ENCODE peak calls at places on chromosomes 6 and 20, in five cellular contexts. U is CD4-positive, alpha-beta T cell; G is pancreas; M is CD8-positive, alpha-beta T cell; P is PC-9. I is an unnamed sample.

GRCh38 chr20:56506103-56506502 is 18.4 kb upstream of the FAM209A start:
- DNase-seq in M (no peak), U (no peak), G (no peak), P (no peak), I (no peak)

GRCh38 chr6:45836984-45837383 is 178.7 kb downstream of the CLIC5 start:
- DNase-seq in U (no peak), G (no peak), P (no peak), M (no peak), I (no peak)

GRCh38 chr6:32439708-32440214 is at the start of gene HLA-DRA:
- DNase-seq in G (no peak), U (no peak), P (no peak), M (no peak), I (peak; percentile 74)

GRCh38 chr20:25042531-25043498 is 15.1 kb downstream of the ACSS1 start:
- DNase-seq in U (peak; percentile 64), M (peak; percentile 65), G (no peak), P (peak; percentile 23), I (no peak)

GRCh38 chr6:121210943-121211342 is 123.3 kb downstream of the TBC1D32 start:
- DNase-seq in M (no peak), G (no peak), P (no peak), U (no peak), I (no peak)

GRCh38 chr6:29651413-29652197 is 5.3 kb upstream of the MOG start:
- DNase-seq in M (no peak), U (no peak), G (no peak), P (no peak), I (peak; percentile 64)

GRCh38 chr6:37481793-37482192 is 17.9 kb downstream of the CCDC167 start:
- DNase-seq in P (no peak), M (no peak), G (no peak), U (no peak), I (no peak)

GRCh38 chr6:44704240-44705150 is 317.0 kb downstream of the CDC5L start:
- DNase-seq in U (no peak), P (no peak), G (no peak), M (no peak), I (no peak)

GRCh38 chr6:69647726-69648125 is 149.1 kb downstream of the LMBRD1 start:
- DNase-seq in U (no peak), G (no peak), P (no peak), M (no peak), I (no peak)

GRCh38 chr6:2733324-2733723 is 17.4 kb downstream of the MYLK4 start:
- DNase-seq in U (peak; percentile 33), G (no peak), P (no peak), M (peak; percentile 53), I (no peak)

GRCh38 chr6:13427838-13428527 is 59.4 kb downstream of the GFOD1 start:
- DNase-seq in M (peak; percentile 80), U (peak; percentile 48), G (no peak), P (no peak), I (no peak)

GRCh38 chr20:39641423-39641822 is 679.3 kb downstream of the DHX35 start:
- DNase-seq in P (no peak), G (no peak), M (no peak), U (no peak), I (no peak)

GRCh38 chr20:31706607-31707257 is 15.9 kb downstream of the BCL2L1 start:
- DNase-seq in G (no peak), U (no peak), M (no peak), P (peak; percentile 46), I (no peak)

GRCh38 chr6:105443941-105444340 is 41.1 kb upstream of the PREP start:
- DNase-seq in P (no peak), U (no peak), G (no peak), M (no peak), I (no peak)

GRCh38 chr6:85459224-85459901 is 9.5 kb downstream of the NT5E start:
- DNase-seq in G (no peak), U (no peak), M (no peak), P (peak; percentile 93), I (peak; percentile 32)

GRCh38 chr6:37822851-37823682 is 3.5 kb downstream of the ZFAND3 start:
- DNase-seq in U (no peak), M (peak; percentile 27), P (no peak), G (no peak), I (peak; percentile 53)

GRCh38 chr6:162177733-162178132 is 549.8 kb downstream of the PRKN start:
- DNase-seq in M (no peak), P (no peak), U (no peak), G (peak; percentile 9), I (no peak)

GRCh38 chr6:25714765-25715164 is 39.8 kb upstream of the SLC17A4 start:
- DNase-seq in M (no peak), G (no peak), U (no peak), P (no peak), I (no peak)

GRCh38 chr6:83615025-83615999 is 93.6 kb downstream of the SNAP91 start:
- DNase-seq in P (no peak), G (no peak), U (no peak), M (no peak), I (peak; percentile 21)

GRCh38 chr20:45783656-45784294 is 7.9 kb downstream of the WFDC3 start:
- DNase-seq in M (no peak), G (peak; percentile 20), P (peak; percentile 84), U (no peak), I (no peak)

GRCh38 chr6:167795874-167796667 is 30.6 kb upstream of the AFDN start:
- DNase-seq in P (no peak), M (no peak), U (no peak), G (peak; percentile 43), I (no peak)

GRCh38 chr6:161481786-161482516 is 208.1 kb upstream of the AGPAT4 start:
- DNase-seq in G (no peak), U (no peak), M (no peak), P (no peak), I (no peak)

GRCh38 chr6:87334683-87335082 is 5.6 kb upstream of the GJB7 start:
- DNase-seq in M (no peak), G (no peak), U (no peak), P (no peak), I (no peak)

GRCh38 chr6:111502154-111502553 is 19.1 kb upstream of the REV3L start:
- DNase-seq in G (no peak), U (no peak), M (no peak), P (no peak), I (no peak)

GRCh38 chr6:219641-220198 is 72.6 kb upstream of the DUSP22 start:
- DNase-seq in U (no peak), M (no peak), G (no peak), P (no peak), I (peak; percentile 69)

GRCh38 chr20:63330940-63331339 is 30.2 kb downstream of the CHRNA4 start:
- DNase-seq in G (no peak), P (no peak), U (no peak), M (peak; percentile 13), I (no peak)

GRCh38 chr6:4253604-4254211 is 118.3 kb upstream of the ECI2 start:
- DNase-seq in G (peak; percentile 12), P (no peak), U (no peak), M (no peak), I (peak; percentile 65)

GRCh38 chr6:111406200-111406711 is 76.8 kb downstream of the REV3L start:
- DNase-seq in M (no peak), G (no peak), U (no peak), P (no peak), I (no peak)

GRCh38 chr20:35302421-35303335 is 10.5 kb upstream of the FAM83C start:
- DNase-seq in U (no peak), G (no peak), M (no peak), P (peak; percentile 65), I (peak; percentile 51)
- H3K27ac ChIP-seq in U (no peak overlapping the region), G (no peak overlapping the region), M (no peak overlapping the region), P (peak overlapping the region; percentile 33), I (peak overlapping the region; percentile 100)

GRCh38 chr6:72639920-72640621 is 18.2 kb downstream of the KCNQ5 start:
- DNase-seq in U (no peak), P (no peak), G (no peak), M (no peak), I (no peak)
- TF ChIP-seq CTCF in U (no peak), P (no peak), G (no peak), M (no peak), I (no peak)

DNA sequence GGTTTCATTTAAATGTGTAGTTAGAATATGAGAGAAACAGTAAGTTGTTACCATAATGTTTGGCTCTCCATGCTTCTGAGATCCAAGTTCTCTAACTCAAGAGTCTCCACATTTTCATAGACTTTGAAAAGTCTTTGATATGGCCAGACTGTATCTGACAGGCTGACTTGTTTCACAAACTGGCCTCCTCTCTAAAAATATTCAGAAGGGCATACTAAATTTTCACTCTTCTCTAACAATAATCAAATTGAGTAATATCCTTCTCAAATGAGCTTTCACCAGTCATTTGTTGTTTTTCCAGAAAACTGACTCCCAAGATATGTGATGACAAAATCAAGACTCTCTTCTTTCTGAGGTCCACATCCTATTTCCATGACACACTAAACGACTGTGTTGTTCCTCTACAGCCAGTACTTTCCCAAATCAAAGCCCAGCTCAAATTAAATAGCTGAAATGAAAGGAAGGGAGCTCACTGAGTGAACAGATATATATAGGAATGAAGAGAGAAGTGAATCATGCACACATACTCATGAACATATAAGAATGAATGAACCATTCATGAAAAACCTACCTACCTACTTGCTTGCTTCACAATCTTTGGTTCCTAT is 15.1 kb downstream of the HIVEP2 start:
- DNase-seq in M (no peak), U (no peak), G (no peak), P (no peak), I (no peak)
- H3K27ac ChIP-seq in M (no peak overlapping the region), U (peak overlapping the region; percentile 25), G (no peak overlapping the region), P (no peak overlapping the region), I (no peak overlapping the region)

GRCh38 chr6:19024737-19025136 is 637.6 kb downstream of the RNF144B start:
- DNase-seq in U (no peak), P (peak; percentile 43), G (no peak), M (no peak), I (peak; percentile 10)
- TF ChIP-seq CTCF in U (no peak), P (peak; percentile 67), G (no peak), M (no peak), I (peak; percentile 18)

DNA sequence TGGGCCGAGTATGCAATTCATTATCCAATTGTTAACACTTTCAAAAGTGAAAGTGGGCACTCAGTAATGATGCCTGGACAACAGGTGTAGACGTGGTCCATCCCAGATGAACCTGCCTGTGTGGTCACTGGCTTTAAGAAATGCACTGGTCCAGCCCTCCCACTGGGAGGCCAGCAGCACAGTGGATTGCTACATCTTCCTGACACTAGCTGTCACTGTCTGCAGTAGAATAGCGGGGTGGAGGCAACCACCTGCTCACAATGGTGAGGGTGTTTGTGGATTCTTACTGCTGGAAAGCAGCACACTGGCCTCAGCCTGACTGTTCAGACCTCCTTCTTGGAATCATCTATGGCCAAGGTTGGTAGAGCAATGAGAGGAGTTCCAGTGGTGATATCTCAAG is 228.2 kb upstream of the PLN start:
- DNase-seq in U (no peak), P (no peak), G (no peak), M (no peak), I (no peak)
- H3K27ac ChIP-seq in U (no peak overlapping the region), P (no peak overlapping the region), G (no peak overlapping the region), M (no peak overlapping the region), I (no peak overlapping the region)

GRCh38 chr6:149961728-149962425 is 1.9 kb upstream of the ULBP1 start:
- DNase-seq in U (peak; percentile 39), M (peak; percentile 62), P (no peak), G (no peak), I (no peak)
- TF ChIP-seq CTCF in U (peak; percentile 13), M (peak; percentile 49), P (peak; percentile 41), G (no peak), I (peak; percentile 7)

GRCh38 chr6:153103256-153103655 is 27.8 kb downstream of the RGS17 start:
- DNase-seq in P (no peak), M (no peak), U (no peak), G (no peak), I (no peak)
- H3K27ac ChIP-seq in P (no peak overlapping the region), M (no peak overlapping the region), U (no peak overlapping the region), G (no peak overlapping the region), I (no peak overlapping the region)

I was measured in RWPE1.